ENCODE peak calls at places on chromosomes 6 and 20, in six cellular contexts. One of them, this sample, is unnamed.

GRCh38 chr6:160041608-160042007 is 72.7 kb downstream of the IGF2R start:
- DNase-seq in A549: no peak
- DNase-seq in HepG2: peak
- DNase-seq in GM12878: no peak
- DNase-seq in K562: no peak
- DNase-seq in IMR-90: peak
- DNase-seq in this sample: no peak

GRCh38 chr6:157893238-157893637 is 70.2 kb downstream of the SNX9 start:
- DNase-seq in A549: no peak
- DNase-seq in HepG2: no peak
- DNase-seq in GM12878: no peak
- DNase-seq in K562: no peak
- DNase-seq in IMR-90: no peak
- DNase-seq in this sample: no peak

GRCh38 chr6:11497881-11498280 is 39.7 kb upstream of the TMEM170B start:
- DNase-seq in A549: no peak
- DNase-seq in HepG2: no peak
- DNase-seq in GM12878: no peak
- DNase-seq in K562: no peak
- DNase-seq in IMR-90: no peak
- DNase-seq in this sample: no peak

GRCh38 chr6:93419304-93420162 is at the start of gene EPHA7:
- DNase-seq in A549: peak
- DNase-seq in HepG2: no peak
- DNase-seq in GM12878: no peak
- DNase-seq in K562: peak
- DNase-seq in IMR-90: peak
- DNase-seq in this sample: peak

GRCh38 chr6:99592900-99593299 is 13.7 kb upstream of the PRDM13 start:
- DNase-seq in A549: no peak
- DNase-seq in HepG2: no peak
- DNase-seq in GM12878: no peak
- DNase-seq in K562: no peak
- DNase-seq in IMR-90: no peak
- DNase-seq in this sample: no peak

GRCh38 chr20:14667241-14667640 is 329.8 kb upstream of the FLRT3 start:
- DNase-seq in A549: no peak
- DNase-seq in HepG2: no peak
- DNase-seq in GM12878: no peak
- DNase-seq in K562: no peak
- DNase-seq in IMR-90: no peak
- DNase-seq in this sample: no peak

GRCh38 chr20:10674684-10675455 is 1.1 kb upstream of the JAG1 start:
- DNase-seq in A549: peak
- DNase-seq in HepG2: peak
- DNase-seq in GM12878: no peak
- DNase-seq in K562: peak
- DNase-seq in IMR-90: peak
- DNase-seq in this sample: peak

GRCh38 chr6:3272911-3273547 is 14.3 kb downstream of the PSMG4 start:
- DNase-seq in A549: no peak
- DNase-seq in HepG2: no peak
- DNase-seq in GM12878: no peak
- DNase-seq in K562: no peak
- DNase-seq in IMR-90: no peak
- DNase-seq in this sample: no peak

GRCh38 chr20:50431066-50431450 is 79.1 kb upstream of the PTPN1 start:
- DNase-seq in A549: no peak
- DNase-seq in HepG2: no peak
- DNase-seq in GM12878: no peak
- DNase-seq in K562: no peak
- DNase-seq in IMR-90: no peak
- DNase-seq in this sample: no peak

GRCh38 chr6:113732384-113732966 is 124.7 kb upstream of the MARCKS start:
- DNase-seq in A549: no peak
- DNase-seq in HepG2: peak
- DNase-seq in GM12878: no peak
- DNase-seq in K562: no peak
- DNase-seq in IMR-90: peak
- DNase-seq in this sample: no peak

GRCh38 chr6:157981132-157981394 is 600 bp upstream of the SYNJ2 start:
- DNase-seq in A549: no peak
- DNase-seq in HepG2: no peak
- DNase-seq in GM12878: no peak
- DNase-seq in K562: peak
- DNase-seq in IMR-90: no peak
- DNase-seq in this sample: no peak

GRCh38 chr20:45053441-45054351 is 47.2 kb downstream of the KCNS1 start:
- DNase-seq in A549: no peak
- DNase-seq in HepG2: no peak
- DNase-seq in GM12878: no peak
- DNase-seq in K562: no peak
- DNase-seq in IMR-90: no peak
- DNase-seq in this sample: no peak

GRCh38 chr6:105620878-105621277 is 218.0 kb upstream of the PREP start:
- DNase-seq in A549: no peak
- DNase-seq in HepG2: no peak
- DNase-seq in GM12878: no peak
- DNase-seq in K562: no peak
- DNase-seq in IMR-90: peak
- DNase-seq in this sample: no peak

GRCh38 chr6:166950443-166950821 is 5.9 kb downstream of the RNASET2 start:
- DNase-seq in A549: no peak
- DNase-seq in HepG2: no peak
- DNase-seq in GM12878: no peak
- DNase-seq in K562: no peak
- DNase-seq in IMR-90: no peak
- DNase-seq in this sample: no peak

GRCh38 chr6:154297711-154298110 is 58.9 kb downstream of the IPCEF1 start:
- DNase-seq in A549: no peak
- DNase-seq in HepG2: no peak
- DNase-seq in GM12878: no peak
- DNase-seq in K562: no peak
- DNase-seq in IMR-90: no peak
- DNase-seq in this sample: no peak

GRCh38 chr20:23143098-23143497 is 57.0 kb upstream of the CD93 start:
- DNase-seq in A549: peak
- DNase-seq in HepG2: peak
- DNase-seq in GM12878: no peak
- DNase-seq in K562: no peak
- DNase-seq in IMR-90: peak
- DNase-seq in this sample: no peak

GRCh38 chr20:10445758-10446157 is 10.7 kb downstream of the SLX4IP start:
- DNase-seq in A549: no peak
- DNase-seq in HepG2: no peak
- DNase-seq in GM12878: no peak
- DNase-seq in K562: no peak
- DNase-seq in IMR-90: no peak
- DNase-seq in this sample: no peak

DNA sequence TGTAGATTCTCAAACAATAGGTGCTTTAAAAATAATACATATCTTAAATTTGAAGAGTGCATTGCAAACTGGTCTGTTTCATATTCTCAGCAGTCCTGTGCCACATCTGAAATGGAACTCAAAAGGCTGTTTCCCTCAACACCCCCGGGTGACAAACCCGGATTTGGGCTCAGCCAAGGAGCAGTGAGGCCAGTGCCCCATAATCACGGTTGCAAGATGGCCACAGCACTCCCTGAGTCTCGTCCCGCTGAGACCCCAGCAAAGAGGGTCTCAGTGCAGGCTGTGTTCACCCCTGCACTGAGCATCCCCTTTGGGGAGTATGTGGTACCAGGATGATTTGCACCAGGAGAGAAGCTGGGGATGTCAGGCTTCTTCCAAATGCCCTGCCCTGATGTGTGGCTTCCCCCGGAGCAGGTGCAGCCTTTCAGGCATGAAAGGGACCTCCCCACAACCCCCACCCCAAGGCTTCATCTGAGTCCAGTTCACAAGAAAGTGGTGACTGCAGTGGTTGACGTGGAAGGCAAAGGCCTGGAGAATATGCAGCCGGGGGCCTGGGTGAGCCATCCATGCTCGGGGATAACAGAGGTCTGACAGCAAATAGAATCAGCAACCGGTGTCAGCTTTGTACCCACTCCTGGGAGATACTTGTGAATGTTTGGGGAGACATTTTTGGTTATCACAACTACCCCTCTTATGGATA is 202.9 kb downstream of the SYNDIG1 start:
- DNase-seq in A549: peak
- DNase-seq in HepG2: no peak
- DNase-seq in GM12878: no peak
- DNase-seq in K562: no peak
- DNase-seq in IMR-90: no peak
- DNase-seq in this sample: no peak
- TF ChIP-seq BHLHE40 in A549: no peak
- TF ChIP-seq BHLHE40 in HepG2: no peak
- TF ChIP-seq BHLHE40 in GM12878: no peak
- TF ChIP-seq BHLHE40 in K562: no peak
- TF ChIP-seq BHLHE40 in IMR-90: no peak
- TF ChIP-seq BHLHE40 in this sample: no peak

GRCh38 chr6:52260634-52261033 is 16.3 kb upstream of the IL17F start:
- DNase-seq in A549: no peak
- DNase-seq in HepG2: no peak
- DNase-seq in GM12878: no peak
- DNase-seq in K562: no peak
- DNase-seq in IMR-90: no peak
- DNase-seq in this sample: no peak

GRCh38 chr6:52261229-52261628 is 16.9 kb upstream of the IL17F start:
- DNase-seq in A549: no peak
- DNase-seq in HepG2: no peak
- DNase-seq in GM12878: no peak
- DNase-seq in K562: no peak
- DNase-seq in IMR-90: peak
- DNase-seq in this sample: no peak

GRCh38 chr6:52262620-52263344 is 18.5 kb upstream of the IL17F start:
- DNase-seq in A549: no peak
- DNase-seq in HepG2: no peak
- DNase-seq in GM12878: no peak
- DNase-seq in K562: no peak
- DNase-seq in IMR-90: no peak
- DNase-seq in this sample: no peak

GRCh38 chr6:52263709-52264320 is 19.5 kb upstream of the IL17F start:
- DNase-seq in A549: peak
- DNase-seq in HepG2: peak
- DNase-seq in GM12878: no peak
- DNase-seq in K562: peak
- DNase-seq in IMR-90: peak
- DNase-seq in this sample: peak
- TF ChIP-seq BHLHE40 in A549: no peak
- TF ChIP-seq BHLHE40 in HepG2: no peak
- TF ChIP-seq BHLHE40 in GM12878: no peak
- TF ChIP-seq BHLHE40 in K562: no peak
- TF ChIP-seq BHLHE40 in IMR-90: no peak
- TF ChIP-seq BHLHE40 in this sample: no peak

DNA sequence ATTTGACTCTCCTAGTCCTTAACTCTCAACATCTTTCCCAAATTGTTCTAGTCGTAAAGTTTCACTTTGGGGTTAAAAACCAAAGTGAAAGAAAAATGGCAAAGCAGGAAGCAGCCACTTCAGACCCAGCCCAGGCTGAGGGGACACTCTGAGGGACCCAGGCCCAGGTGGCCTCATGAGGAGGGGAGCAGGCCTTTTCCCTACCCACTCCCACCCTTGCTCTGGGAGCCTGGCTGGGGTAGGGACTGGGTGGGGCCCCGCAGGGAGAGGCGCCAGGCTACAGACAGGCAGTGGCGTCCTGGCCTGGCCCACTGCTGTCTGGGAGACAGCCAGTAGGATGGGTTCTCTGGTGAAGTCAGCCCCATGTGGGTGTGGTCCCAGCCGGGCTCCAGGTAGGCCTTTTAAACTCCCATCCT is 68.7 kb upstream of the MYL9 start:
- DNase-seq in A549: peak
- DNase-seq in HepG2: no peak
- DNase-seq in GM12878: no peak
- DNase-seq in K562: peak
- DNase-seq in IMR-90: no peak
- DNase-seq in this sample: no peak
- TF ChIP-seq BHLHE40 in A549: no peak
- TF ChIP-seq BHLHE40 in HepG2: no peak
- TF ChIP-seq BHLHE40 in GM12878: no peak
- TF ChIP-seq BHLHE40 in K562: no peak
- TF ChIP-seq BHLHE40 in IMR-90: no peak
- TF ChIP-seq BHLHE40 in this sample: no peak

DNA sequence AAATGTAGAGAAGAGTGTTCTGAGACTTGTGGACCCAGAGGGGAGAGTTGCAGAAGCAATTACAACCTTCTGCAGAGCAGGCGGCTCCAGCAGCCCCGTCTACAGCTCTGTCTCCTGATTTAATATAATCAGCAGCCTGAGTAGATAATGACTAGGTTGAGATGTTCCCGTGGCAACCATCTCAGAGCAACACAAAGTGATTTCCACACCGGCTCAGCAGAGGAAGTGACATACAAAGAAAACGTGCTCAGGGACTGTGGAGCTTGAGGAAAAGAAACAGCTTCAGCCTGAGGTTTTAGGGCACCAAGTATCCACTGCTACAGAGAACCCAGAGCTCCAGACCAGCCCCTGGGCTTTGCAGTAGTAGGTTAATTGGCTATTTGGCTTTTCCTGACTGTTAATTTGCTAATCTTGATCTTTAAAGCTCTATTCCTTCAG is 136.4 kb downstream of the MTFR2 start:
- DNase-seq in A549: no peak
- DNase-seq in HepG2: no peak
- DNase-seq in GM12878: no peak
- DNase-seq in K562: no peak
- DNase-seq in IMR-90: peak
- DNase-seq in this sample: peak
- TF ChIP-seq BHLHE40 in A549: no peak
- TF ChIP-seq BHLHE40 in HepG2: no peak
- TF ChIP-seq BHLHE40 in GM12878: no peak
- TF ChIP-seq BHLHE40 in K562: peak
- TF ChIP-seq BHLHE40 in IMR-90: peak
- TF ChIP-seq BHLHE40 in this sample: no peak

DNA sequence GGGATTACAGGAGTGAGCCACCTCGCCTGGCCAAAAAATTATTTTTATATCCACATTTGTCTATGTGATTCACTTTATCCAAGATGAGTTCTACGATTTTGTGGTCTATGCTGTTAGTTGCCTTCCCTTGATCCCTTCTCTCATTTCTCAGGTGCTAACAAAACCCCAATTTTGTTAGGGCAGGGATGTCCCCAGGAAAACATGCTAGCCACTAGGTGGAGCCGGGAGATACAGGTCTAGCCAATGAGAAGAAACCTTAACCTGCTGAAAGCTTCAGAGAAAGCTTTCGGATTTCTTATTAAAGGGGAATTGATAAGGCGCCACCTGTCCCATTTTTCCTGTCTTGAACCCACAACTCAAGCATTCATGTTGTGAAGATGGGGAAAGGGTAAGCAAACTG is 167.4 kb upstream of the OLIG3 start:
- DNase-seq in A549: no peak
- DNase-seq in HepG2: peak
- DNase-seq in GM12878: no peak
- DNase-seq in K562: peak
- DNase-seq in IMR-90: peak
- DNase-seq in this sample: no peak
- TF ChIP-seq BHLHE40 in A549: no peak
- TF ChIP-seq BHLHE40 in HepG2: no peak
- TF ChIP-seq BHLHE40 in GM12878: no peak
- TF ChIP-seq BHLHE40 in K562: no peak
- TF ChIP-seq BHLHE40 in IMR-90: no peak
- TF ChIP-seq BHLHE40 in this sample: no peak

This sample was measured in HEK293T.